ENCODE peak calls at places on chromosomes 1 and 21, in six cellular contexts. One of them, this sample, is unnamed.

GRCh38 chr1:45557422-45557944 is 6.9 kb downstream of the AKR1A1 start:
- DNase-seq in GM23338: no peak
- DNase-seq in amniotic stem cell: no peak
- DNase-seq in right cardiac atrium: no peak
- DNase-seq in NK-92 treated with Interleukin-12 subunit alpha and Interleukin-12 subunit beta, amount 100 ng/mL, for 24 hours: no peak
- DNase-seq in M059J: peak
- DNase-seq in this sample: no peak

GRCh38 chr1:186420923-186421322 is 40.0 kb downstream of the PDC start:
- DNase-seq in GM23338: no peak
- DNase-seq in amniotic stem cell: no peak
- DNase-seq in right cardiac atrium: no peak
- DNase-seq in NK-92 treated with Interleukin-12 subunit alpha and Interleukin-12 subunit beta, amount 100 ng/mL, for 24 hours: no peak
- DNase-seq in M059J: no peak
- DNase-seq in this sample: no peak

GRCh38 chr1:56397811-56398231 is 181.5 kb downstream of the PLPP3 start:
- DNase-seq in GM23338: no peak
- DNase-seq in amniotic stem cell: no peak
- DNase-seq in right cardiac atrium: no peak
- DNase-seq in NK-92 treated with Interleukin-12 subunit alpha and Interleukin-12 subunit beta, amount 100 ng/mL, for 24 hours: no peak
- DNase-seq in M059J: no peak
- DNase-seq in this sample: no peak

GRCh38 chr21:34983680-34984086 is 65.4 kb downstream of the RUNX1 start:
- DNase-seq in GM23338: no peak
- DNase-seq in amniotic stem cell: no peak
- DNase-seq in right cardiac atrium: no peak
- DNase-seq in NK-92 treated with Interleukin-12 subunit alpha and Interleukin-12 subunit beta, amount 100 ng/mL, for 24 hours: peak
- DNase-seq in M059J: peak
- DNase-seq in this sample: no peak

GRCh38 chr1:33120436-33121231 is 39.7 kb downstream of the AZIN2 start:
- DNase-seq in GM23338: no peak
- DNase-seq in amniotic stem cell: no peak
- DNase-seq in right cardiac atrium: no peak
- DNase-seq in NK-92 treated with Interleukin-12 subunit alpha and Interleukin-12 subunit beta, amount 100 ng/mL, for 24 hours: no peak
- DNase-seq in M059J: peak
- DNase-seq in this sample: no peak

GRCh38 chr1:203906932-203907331 is 45.5 kb downstream of the SNRPE start:
- DNase-seq in GM23338: no peak
- DNase-seq in amniotic stem cell: peak
- DNase-seq in right cardiac atrium: no peak
- DNase-seq in NK-92 treated with Interleukin-12 subunit alpha and Interleukin-12 subunit beta, amount 100 ng/mL, for 24 hours: no peak
- DNase-seq in M059J: peak
- DNase-seq in this sample: no peak

GRCh38 chr21:40901690-40902089 is 54.7 kb upstream of the DSCAM start:
- DNase-seq in GM23338: no peak
- DNase-seq in amniotic stem cell: no peak
- DNase-seq in right cardiac atrium: peak
- DNase-seq in NK-92 treated with Interleukin-12 subunit alpha and Interleukin-12 subunit beta, amount 100 ng/mL, for 24 hours: no peak
- DNase-seq in M059J: no peak
- DNase-seq in this sample: no peak

GRCh38 chr1:17984510-17985085 is 123.0 kb upstream of the IGSF21 start:
- DNase-seq in GM23338: peak
- DNase-seq in amniotic stem cell: no peak
- DNase-seq in right cardiac atrium: no peak
- DNase-seq in NK-92 treated with Interleukin-12 subunit alpha and Interleukin-12 subunit beta, amount 100 ng/mL, for 24 hours: no peak
- DNase-seq in M059J: peak
- DNase-seq in this sample: peak

GRCh38 chr1:235087906-235088305 is 40.7 kb downstream of the TOMM20 start:
- DNase-seq in GM23338: no peak
- DNase-seq in amniotic stem cell: no peak
- DNase-seq in right cardiac atrium: peak
- DNase-seq in NK-92 treated with Interleukin-12 subunit alpha and Interleukin-12 subunit beta, amount 100 ng/mL, for 24 hours: no peak
- DNase-seq in M059J: no peak
- DNase-seq in this sample: no peak

GRCh38 chr1:150165622-150166612 is 16.2 kb downstream of the PLEKHO1 start:
- DNase-seq in GM23338: peak
- DNase-seq in amniotic stem cell: no peak
- DNase-seq in right cardiac atrium: peak
- DNase-seq in NK-92 treated with Interleukin-12 subunit alpha and Interleukin-12 subunit beta, amount 100 ng/mL, for 24 hours: no peak
- DNase-seq in M059J: peak
- DNase-seq in this sample: peak

This sample was measured in testis.